ENCODE peak calls at places on chromosomes 6 and 20, in seven cellular contexts. N is GM18507, J is naive B cell, K is GOT3, D is G401, B is brain microvascular endothelial cell, Z is AG04450. T is an unnamed sample.

GRCh38 chr6:29908341-29908662 is 34.0 kb upstream of the HLA-A start:
- DNase-seq in Z (no peak), K (no peak), J (no peak), D (no peak), N (no peak), B (no peak), T (no peak)

GRCh38 chr6:54801669-54802068 is 44.9 kb upstream of the FAM83B start:
- DNase-seq in B (peak; percentile 0), K (no peak), Z (peak; percentile 63), N (no peak), D (no peak), J (no peak), T (no peak)

GRCh38 chr6:118656822-118657451 is 5.5 kb upstream of the CEP85L start:
- DNase-seq in D (no peak), J (no peak), Z (no peak), K (no peak), B (no peak), N (no peak), T (no peak)

GRCh38 chr6:168525926-168526630 is 85.1 kb downstream of the SMOC2 start:
- DNase-seq in Z (no peak), J (no peak), B (no peak), N (no peak), D (no peak), K (no peak), T (no peak)

GRCh38 chr6:4577406-4577805 is 198.8 kb upstream of the CDYL start:
- DNase-seq in Z (peak; percentile 97), J (no peak), D (no peak), N (no peak), B (peak; percentile 88), K (no peak), T (no peak)

GRCh38 chr6:37643851-37644672 is 53.6 kb downstream of the MDGA1 start:
- DNase-seq in Z (no peak), B (no peak), D (no peak), J (no peak), K (no peak), N (no peak), T (no peak)

GRCh38 chr6:125142614-125143013 is 11.0 kb upstream of the TPD52L1 start:
- DNase-seq in J (no peak), D (no peak), Z (no peak), K (no peak), N (no peak), B (no peak), T (no peak)

GRCh38 chr6:36126553-36127458 is 3.5 kb upstream of the MAPK13 start:
- DNase-seq in D (no peak), J (no peak), K (no peak), N (no peak), Z (no peak), B (peak; percentile 34), T (no peak)

GRCh38 chr6:43517503-43518357 is 841 bp downstream of the POLR1C start:
- DNase-seq in B (no peak), N (no peak), D (no peak), Z (no peak), K (no peak), J (no peak), T (no peak)

GRCh38 chr6:56724455-56724854 is 81.8 kb upstream of the DST start:
- DNase-seq in N (no peak), Z (no peak), J (no peak), B (peak; percentile 78), K (no peak), D (no peak), T (no peak)

GRCh38 chr6:138491020-138491419 is 8.3 kb downstream of the NHSL1 start:
- DNase-seq in J (no peak), Z (no peak), D (no peak), N (no peak), K (no peak), B (no peak), T (no peak)

GRCh38 chr20:17614176-17614811 is 44.4 kb downstream of the DSTN start:
- DNase-seq in Z (no peak), N (no peak), J (no peak), D (no peak), B (no peak), K (no peak), T (no peak)

GRCh38 chr6:71138416-71138815 is 150.2 kb upstream of the OGFRL1 start:
- DNase-seq in J (no peak), K (no peak), D (no peak), B (no peak), Z (no peak), N (no peak), T (no peak)

GRCh38 chr6:88728756-88729155 is 234.7 kb downstream of the RNGTT start:
- DNase-seq in D (no peak), B (no peak), K (no peak), N (no peak), J (no peak), Z (no peak), T (no peak)

GRCh38 chr20:23082846-23083552 is 3.1 kb downstream of the CD93 start:
- DNase-seq in K (no peak), D (no peak), Z (no peak), J (no peak), B (no peak), N (no peak), T (no peak)

GRCh38 chr6:110398778-110399177 is 16.6 kb downstream of the DDO start:
- DNase-seq in D (no peak), B (peak; percentile 37), K (no peak), N (no peak), Z (no peak), J (no peak), T (no peak)

GRCh38 chr6:128499079-128499705 is 21.2 kb downstream of the PTPRK start:
- DNase-seq in B (no peak), N (no peak), Z (no peak), J (no peak), D (no peak), K (no peak), T (no peak)

GRCh38 chr6:157075549-157076426 is 247.5 kb downstream of the TMEM242 start:
- DNase-seq in D (no peak), N (no peak), K (no peak), B (peak; percentile 64), Z (no peak), J (no peak), T (peak; percentile 26)

T was measured in stimulated activated CD4-positive, alpha-beta T cell treated with anti-CD3 and anti-CD28 coated beads, Interleukin-15, amount 100 ng/mL, for 48 hours.